ENCODE peak calls at places on chromosomes 4 and X, in five cellular contexts. S, G, T, X and J are unnamed samples.

GRCh38 chr4:32172086-32172485 is 1451.9 kb downstream of the PCDH7 start:
- ATAC-seq in X (no peak), T (no peak), S (no peak), G (no peak), J (no peak)

GRCh38 chr4:118280501-118281218 is 72.1 kb downstream of the PRSS12 start:
- ATAC-seq in T (peak; percentile 53), X (peak; percentile 52), S (peak; percentile 20), G (peak; percentile 69), J (no peak)

GRCh38 chr4:185830263-185830994 is 18.4 kb upstream of the SORBS2 start:
- ATAC-seq in G (no peak), T (no peak), X (no peak), S (no peak), J (no peak)

GRCh38 chr4:16264798-16265197 is 38.5 kb upstream of the TAPT1 start:
- ATAC-seq in S (no peak), G (peak; percentile 79), T (peak; percentile 81), X (no peak), J (no peak)

GRCh38 chr4:70559924-70560323 is 32.1 kb upstream of the AMBN start:
- ATAC-seq in S (no peak), T (no peak), G (no peak), X (no peak), J (no peak)

GRCh38 chr4:176409627-176410026 is 89.9 kb downstream of the SPCS3 start:
- ATAC-seq in S (no peak), G (no peak), X (no peak), T (no peak), J (no peak)

GRCh38 chr4:168877407-168877778 is 132.7 kb downstream of the CBR4 start:
- ATAC-seq in S (peak; percentile 75), G (no peak), X (no peak), T (peak; percentile 22), J (peak; percentile 62)

GRCh38 chr4:177393236-177393635 is 49.0 kb downstream of the AGA start:
- ATAC-seq in G (no peak), T (no peak), X (no peak), S (no peak), J (no peak)

GRCh38 chrX:37711991-37712390 is 26.4 kb downstream of the XK start:
- ATAC-seq in X (no peak), G (no peak), T (no peak), S (no peak), J (no peak)

GRCh38 chr4:6472387-6473263 is at the start of gene PPP2R2C:
- ATAC-seq in G (peak; percentile 73), X (peak; percentile 62), S (peak; percentile 78), T (no peak), J (no peak)

GRCh38 chrX:103626855-103627254 is 1.9 kb upstream of the TCEAL1 start:
- ATAC-seq in X (no peak), T (no peak), S (no peak), G (no peak), J (no peak)

GRCh38 chrX:130857207-130857606 is 45.8 kb downstream of the ENOX2 start:
- ATAC-seq in S (no peak), X (no peak), G (no peak), T (no peak), J (no peak)

GRCh38 chr4:48116582-48116981 is 17.5 kb downstream of the TXK start:
- ATAC-seq in S (no peak), T (no peak), G (no peak), X (no peak), J (no peak)

GRCh38 chrX:129772796-129773431 is 6.8 kb upstream of the SASH3 start:
- ATAC-seq in S (no peak), X (no peak), T (peak; percentile 87), G (peak; percentile 65), J (peak; percentile 48)

GRCh38 chr4:83599183-83599582 is 63.3 kb downstream of the GPAT3 start:
- ATAC-seq in X (peak; percentile 79), G (peak; percentile 98), S (peak; percentile 45), T (peak; percentile 53), J (no peak)

GRCh38 chrX:38890963-38891362 is 89.7 kb downstream of the MID1IP1 start:
- ATAC-seq in G (no peak), S (no peak), T (no peak), X (no peak), J (no peak)

GRCh38 chr4:25095756-25096552 is 64.3 kb downstream of the SEPSECS start:
- ATAC-seq in X (no peak), S (no peak), T (no peak), G (no peak), J (no peak)

GRCh38 chr4:173288296-173288695 is 45.9 kb downstream of the HMGB2 start:
- ATAC-seq in S (peak; percentile 73), X (peak; percentile 34), G (peak; percentile 83), T (peak; percentile 64), J (no peak)

GRCh38 chr4:173288698-173289350 is 45.3 kb downstream of the HMGB2 start:
- ATAC-seq in G (peak; percentile 52), T (peak; percentile 16), X (no peak), S (peak; percentile 30), J (no peak)

GRCh38 chr4:173293663-173294062 is 40.5 kb downstream of the HMGB2 start:
- ATAC-seq in X (no peak), G (no peak), T (no peak), S (peak; percentile 34), J (no peak)

GRCh38 chr4:173287486-173287885 is 46.7 kb downstream of the HMGB2 start:
- ATAC-seq in S (no peak), X (no peak), T (no peak), G (no peak), J (no peak)

DNA sequence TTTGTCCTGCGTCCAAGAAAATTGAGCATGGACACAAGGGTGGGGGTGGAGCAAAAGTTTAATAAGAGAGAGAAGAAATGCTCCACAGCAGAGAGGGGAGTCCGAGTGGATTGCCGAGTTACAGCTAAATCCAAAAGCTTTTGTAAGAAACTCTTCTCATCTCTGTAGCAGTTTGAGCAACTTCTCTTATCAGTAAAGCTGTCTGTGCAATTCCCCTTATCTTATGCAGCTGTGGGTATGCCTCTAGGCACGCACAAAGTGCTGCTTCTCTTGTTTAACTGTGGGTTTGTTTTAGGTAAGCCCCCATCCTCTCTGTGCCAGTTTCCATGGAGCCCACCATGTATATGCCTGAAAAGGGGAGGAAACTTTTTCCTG is 44.8 kb downstream of the HMGB2 start:
- ATAC-seq in S (no peak), T (peak; percentile 31), X (no peak), G (peak; percentile 81), J (no peak)
- TF ChIP-seq POLR2AphosphoS5 in S (no peak), T (no peak), X (no peak), G (peak; percentile 52), J (no peak)

DNA sequence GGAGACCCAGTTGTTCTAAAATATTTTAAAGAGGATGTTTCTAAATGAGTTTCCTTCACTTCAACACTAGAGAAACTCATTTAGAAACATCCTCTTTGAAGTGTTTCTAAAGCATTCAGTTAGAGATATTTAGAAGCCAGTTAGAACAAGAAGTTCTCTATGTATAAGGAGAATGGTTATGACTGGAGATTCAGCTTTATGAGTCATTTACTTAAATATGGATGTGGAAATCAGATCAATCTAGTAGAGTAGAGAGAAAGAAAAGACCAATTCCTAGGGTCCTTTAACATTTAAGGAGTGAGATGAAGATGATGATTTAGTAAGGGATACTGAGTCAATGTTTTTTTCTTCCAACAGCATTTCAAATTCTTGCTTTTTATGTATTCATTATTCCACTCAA is 234.1 kb downstream of the GRXCR1 start:
- ATAC-seq in G (no peak), T (no peak), S (no peak), X (no peak), J (no peak)
- H3K27ac ChIP-seq in G (no peak overlapping the region), T (no peak overlapping the region), S (no peak overlapping the region), X (no peak overlapping the region), J (no peak overlapping the region)

DNA sequence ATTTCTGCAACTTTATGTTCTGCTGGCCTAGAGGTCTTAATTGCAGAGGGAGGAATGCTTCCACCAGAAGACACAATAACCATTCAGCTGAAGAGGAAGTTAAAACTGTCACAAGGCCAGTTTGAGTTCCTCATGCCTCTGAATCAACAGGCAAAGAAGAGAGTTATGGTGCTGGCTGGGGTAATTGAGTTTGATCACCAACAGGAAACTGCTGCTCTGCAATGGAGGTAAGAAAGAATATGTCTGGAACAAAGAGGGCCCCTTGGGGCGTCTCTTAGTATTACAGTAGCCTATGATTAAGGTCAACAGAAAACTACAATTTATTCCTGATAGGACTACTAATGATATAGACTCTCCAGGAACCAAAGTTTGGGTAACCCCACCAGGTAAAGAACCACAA is 744.0 kb downstream of the FSTL5 start:
- ATAC-seq in S (no peak), T (peak; percentile 66), G (no peak), X (peak; percentile 79), J (no peak)
- TF ChIP-seq CTCF in S (peak; percentile 10), T (peak; percentile 21), G (no peak), X (peak; percentile 27), J (no peak)

DNA sequence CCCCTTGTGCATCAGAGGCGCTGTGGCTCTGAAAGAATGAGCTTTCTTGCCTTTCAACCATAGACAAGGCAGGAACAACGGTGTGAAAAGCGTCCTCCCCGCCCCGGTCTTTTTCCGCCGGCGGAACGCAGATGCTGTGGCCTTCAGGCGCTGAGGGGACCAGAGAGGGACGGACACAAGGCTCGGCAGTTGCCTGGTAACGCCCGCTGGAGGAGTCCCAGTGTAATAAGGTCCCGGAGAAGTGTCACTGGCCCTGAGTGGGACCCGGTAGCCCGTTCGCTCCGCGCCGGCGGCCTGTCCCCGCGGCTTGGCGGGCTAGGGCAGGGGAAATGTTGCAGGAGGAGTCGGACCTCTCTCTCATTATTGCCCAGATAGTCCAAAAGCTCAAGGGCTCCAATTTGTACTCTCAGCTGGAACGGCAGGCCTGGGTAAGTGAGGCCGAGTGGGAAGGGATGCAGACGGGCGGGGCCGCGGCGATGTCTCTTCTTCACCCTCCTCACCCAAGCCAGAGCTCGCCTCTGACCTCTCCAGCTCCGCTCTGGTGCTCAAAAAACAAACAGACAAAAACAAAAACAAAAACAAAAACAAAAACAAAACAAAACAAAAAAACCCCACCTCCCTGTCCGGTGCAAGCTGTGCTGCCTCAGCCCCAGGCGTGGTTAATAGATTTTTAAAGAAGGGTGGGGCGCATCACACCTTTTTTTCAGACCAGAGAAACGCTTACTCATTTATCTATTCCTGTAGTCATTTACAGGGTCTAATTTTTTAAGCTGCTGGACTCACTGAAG is at the start of gene TBC1D19:
- ATAC-seq in S (peak; percentile 100), G (peak; percentile 100), T (peak; percentile 100), X (peak; percentile 97), J (peak; percentile 98)
- TF ChIP-seq POLR2AphosphoS5 in S (no peak), G (peak; percentile 56), T (peak; percentile 55), X (peak; percentile 80), J (no peak)

GRCh38 chrX:43813898-43814297 is 68.4 kb downstream of the MAOB start:
- ATAC-seq in X (peak; percentile 67), S (no peak), T (no peak), G (peak; percentile 49), J (no peak)

GRCh38 chrX:43809463-43809862 is 72.8 kb downstream of the MAOB start:
- ATAC-seq in T (no peak), G (no peak), X (no peak), S (no peak), J (peak; percentile 81)

GRCh38 chrX:43813319-43813718 is 68.9 kb downstream of the MAOB start:
- ATAC-seq in X (no peak), G (no peak), T (no peak), S (no peak), J (no peak)

GRCh38 chrX:43817454-43817853 is 64.8 kb downstream of the MAOB start:
- ATAC-seq in S (no peak), T (no peak), G (no peak), X (no peak), J (no peak)

GRCh38 chrX:43815209-43815608 is 67.0 kb downstream of the MAOB start:
- ATAC-seq in S (no peak), X (no peak), T (no peak), G (no peak), J (peak; percentile 68)
- H3K27ac ChIP-seq in S (no peak overlapping the region), X (no peak overlapping the region), T (no peak overlapping the region), G (no peak overlapping the region), J (peak overlapping the region; percentile 44)